ENCODE peak calls at places on chromosomes 7 and 10, in four cellular contexts. S is LoVo; J is AG09309; P is stimulated activated CD4-positive, alpha-beta T cell treated with anti-CD3 and anti-CD28 coated beads, Interleukin-1b, Interleukin-23, amount 100 ng/mL, for 48 hours. D is an unnamed sample.

GRCh38 chr10:74558897-74559296 is 267.5 kb upstream of the KAT6B start:
- DNase-seq in S (no peak), J (no peak), P (no peak), D (no peak)

GRCh38 chr7:23469150-23469960 is 936 bp downstream of the IGF2BP3 start:
- DNase-seq in S (no peak), J (no peak), P (no peak), D (peak)

GRCh38 chr7:84701524-84702306 is 485.1 kb downstream of the SEMA3D start:
- DNase-seq in S (peak), J (peak), P (no peak), D (peak)

GRCh38 chr7:44087914-44088838 is 5.8 kb upstream of the POLM start:
- DNase-seq in S (no peak), J (peak), P (no peak), D (no peak)

GRCh38 chr7:85773116-85773783 is 586.4 kb upstream of the SEMA3D start:
- DNase-seq in S (no peak), J (peak), P (no peak), D (peak)

GRCh38 chr7:105524840-105525239 is 2.8 kb upstream of the PUS7 start:
- DNase-seq in S (no peak), J (no peak), P (no peak), D (no peak)

GRCh38 chr7:120274899-120275298 is 1.9 kb downstream of the KCND2 start:
- DNase-seq in S (no peak), J (no peak), P (no peak), D (no peak)

GRCh38 chr7:100486753-100487446 is 3.2 kb downstream of the NYAP1 start:
- DNase-seq in S (no peak), J (no peak), P (no peak), D (peak)

GRCh38 chr7:107105591-107106245 is 61.2 kb downstream of the PRKAR2B start:
- DNase-seq in S (no peak), J (no peak), P (no peak), D (peak)

GRCh38 chr10:70537398-70538194 is 59.0 kb downstream of the PALD1 start:
- DNase-seq in S (no peak), J (no peak), P (peak), D (no peak)

GRCh38 chr7:516606-517456 is 2.8 kb downstream of the PDGFA start:
- DNase-seq in S (peak), J (peak), P (no peak), D (peak)

GRCh38 chr10:61742812-61743211 is 80.1 kb downstream of the CABCOCO1 start:
- DNase-seq in S (no peak), J (no peak), P (no peak), D (no peak)

GRCh38 chr7:6631605-6632004 is 5.5 kb upstream of the ZNF316 start:
- DNase-seq in S (no peak), J (no peak), P (peak), D (no peak)

GRCh38 chr10:124259139-124259825 is 159.4 kb downstream of the OAT start:
- DNase-seq in S (no peak), J (no peak), P (no peak), D (peak)

GRCh38 chr7:76071316-76072242 is 23.7 kb downstream of the MDH2 start:
- DNase-seq in S (no peak), J (no peak), P (no peak), D (peak)

GRCh38 chr7:99102809-99103690 is 40.9 kb downstream of the SMURF1 start:
- DNase-seq in S (peak), J (no peak), P (peak), D (peak)

GRCh38 chr10:4851846-4852245 is 25.8 kb downstream of the AKR1E2 start:
- DNase-seq in S (peak), J (no peak), P (no peak), D (no peak)

GRCh38 chr7:108329514-108329913 is 126.7 kb downstream of the NRCAM start:
- DNase-seq in S (no peak), J (no peak), P (no peak), D (no peak)

GRCh38 chr10:1379601-1380000 is 323.4 kb downstream of the WDR37 start:
- DNase-seq in S (no peak), J (no peak), P (no peak), D (no peak)

GRCh38 chr7:47587389-47587788 is 5.5 kb upstream of the TNS3 start:
- DNase-seq in S (no peak), J (no peak), P (no peak), D (no peak)